ENCODE peak calls at places on chromosomes 12 and 14, in four cellular contexts. One of them, this sample, is unnamed.

GRCh38 chr14:103905861-103906456 is 22.3 kb upstream of the TDRD9 start:
- DNase-seq in ELF-1: peak; percentile 75
- DNase-seq in iris pigment epithelial cell: peak; percentile 11
- DNase-seq in hippocampal formation: no peak
- DNase-seq in this sample: no peak

GRCh38 chr12:123245678-123246077 is 12.4 kb downstream of the MTRFR start:
- DNase-seq in ELF-1: no peak
- DNase-seq in hippocampal formation: no peak
- DNase-seq in iris pigment epithelial cell: no peak
- DNase-seq in this sample: no peak

GRCh38 chr12:123062682-123063426 is 82.4 kb downstream of the ARL6IP4 start:
- DNase-seq in iris pigment epithelial cell: peak; percentile 86
- DNase-seq in hippocampal formation: no peak
- DNase-seq in ELF-1: no peak
- DNase-seq in this sample: no peak

GRCh38 chr14:100771121-100771800 is 44.6 kb downstream of the DLK1 start:
- DNase-seq in iris pigment epithelial cell: no peak
- DNase-seq in hippocampal formation: no peak
- DNase-seq in ELF-1: peak; percentile 72
- DNase-seq in this sample: no peak

GRCh38 chr12:86117711-86118110 is 138.5 kb downstream of the MGAT4C start:
- DNase-seq in iris pigment epithelial cell: peak; percentile 16
- DNase-seq in ELF-1: no peak
- DNase-seq in hippocampal formation: no peak
- DNase-seq in this sample: no peak

GRCh38 chr12:14768823-14769405 is 34.4 kb downstream of the WBP11 start:
- DNase-seq in ELF-1: peak; percentile 73
- DNase-seq in iris pigment epithelial cell: peak; percentile 37
- DNase-seq in hippocampal formation: no peak
- DNase-seq in this sample: no peak

GRCh38 chr12:54231236-54231635 is 42.5 kb upstream of the SMUG1 start:
- DNase-seq in iris pigment epithelial cell: no peak
- DNase-seq in hippocampal formation: no peak
- DNase-seq in ELF-1: no peak
- DNase-seq in this sample: no peak

GRCh38 chr14:102187044-102187443 is 47.3 kb downstream of the WDR20 start:
- DNase-seq in hippocampal formation: no peak
- DNase-seq in ELF-1: no peak
- DNase-seq in iris pigment epithelial cell: peak; percentile 88
- DNase-seq in this sample: no peak

GRCh38 chr14:67837011-67837624 is 17.5 kb downstream of the RAD51B start:
- DNase-seq in iris pigment epithelial cell: peak; percentile 87
- DNase-seq in ELF-1: peak; percentile 19
- DNase-seq in hippocampal formation: no peak
- DNase-seq in this sample: no peak

GRCh38 chr12:93022603-93023340 is 93.7 kb upstream of the EEA1 start:
- DNase-seq in hippocampal formation: no peak
- DNase-seq in iris pigment epithelial cell: peak; percentile 45
- DNase-seq in ELF-1: no peak
- DNase-seq in this sample: no peak

GRCh38 chr12:31337952-31338351 is 12.0 kb upstream of the SINHCAF start:
- DNase-seq in iris pigment epithelial cell: no peak
- DNase-seq in ELF-1: no peak
- DNase-seq in hippocampal formation: no peak
- DNase-seq in this sample: no peak

GRCh38 chr12:101759396-101760047 is 20.3 kb upstream of the SYCP3 start:
- DNase-seq in iris pigment epithelial cell: peak; percentile 35
- DNase-seq in hippocampal formation: no peak
- DNase-seq in ELF-1: no peak
- DNase-seq in this sample: no peak

GRCh38 chr12:18690653-18691052 is 47.2 kb downstream of the PLCZ1 start:
- DNase-seq in iris pigment epithelial cell: peak; percentile 85
- DNase-seq in hippocampal formation: no peak
- DNase-seq in ELF-1: no peak
- DNase-seq in this sample: no peak

GRCh38 chr14:69263364-69263763 is 3.4 kb downstream of the GALNT16 start:
- DNase-seq in ELF-1: peak; percentile 24
- DNase-seq in hippocampal formation: no peak
- DNase-seq in iris pigment epithelial cell: peak; percentile 62
- DNase-seq in this sample: peak; percentile 51

GRCh38 chr14:88765130-88765529 is 27.6 kb downstream of the EML5 start:
- DNase-seq in ELF-1: no peak
- DNase-seq in iris pigment epithelial cell: peak; percentile 54
- DNase-seq in hippocampal formation: no peak
- DNase-seq in this sample: no peak

GRCh38 chr12:51174501-51174900 is 1.6 kb upstream of the TFCP2 start:
- DNase-seq in hippocampal formation: no peak
- DNase-seq in ELF-1: no peak
- DNase-seq in iris pigment epithelial cell: no peak
- DNase-seq in this sample: no peak

GRCh38 chr12:48813464-48814312 is 4.6 kb upstream of the CACNB3 start:
- DNase-seq in hippocampal formation: no peak
- DNase-seq in ELF-1: peak; percentile 85
- DNase-seq in iris pigment epithelial cell: peak; percentile 54
- DNase-seq in this sample: no peak

GRCh38 chr12:110536834-110537604 is 34.9 kb downstream of the RAD9B start:
- DNase-seq in ELF-1: no peak
- DNase-seq in iris pigment epithelial cell: no peak
- DNase-seq in hippocampal formation: no peak
- DNase-seq in this sample: no peak

GRCh38 chr14:71733210-71733883 is 198.9 kb upstream of the RGS6 start:
- DNase-seq in ELF-1: no peak
- DNase-seq in iris pigment epithelial cell: peak; percentile 81
- DNase-seq in hippocampal formation: no peak
- DNase-seq in this sample: no peak

GRCh38 chr14:56720703-56721426 is 89.4 kb downstream of the OTX2 start:
- DNase-seq in hippocampal formation: no peak
- DNase-seq in iris pigment epithelial cell: no peak
- DNase-seq in ELF-1: no peak
- DNase-seq in this sample: no peak

GRCh38 chr14:73743431-73743931 is 29.3 kb upstream of the PNMA1 start:
- DNase-seq in hippocampal formation: peak; percentile 46
- DNase-seq in iris pigment epithelial cell: no peak
- DNase-seq in ELF-1: no peak
- DNase-seq in this sample: peak; percentile 51

GRCh38 chr12:62191747-62192485 is 68.3 kb upstream of the USP15 start:
- DNase-seq in ELF-1: peak; percentile 35
- DNase-seq in iris pigment epithelial cell: peak; percentile 31
- DNase-seq in hippocampal formation: no peak
- DNase-seq in this sample: no peak

GRCh38 chr12:127107744-127108143 is 1159.2 kb upstream of the TMEM132C start:
- DNase-seq in ELF-1: no peak
- DNase-seq in hippocampal formation: no peak
- DNase-seq in iris pigment epithelial cell: no peak
- DNase-seq in this sample: no peak

GRCh38 chr12:124392991-124393790 is 98.3 kb downstream of the RFLNA start:
- DNase-seq in iris pigment epithelial cell: peak; percentile 50
- DNase-seq in ELF-1: peak; percentile 87
- DNase-seq in hippocampal formation: peak; percentile 83
- DNase-seq in this sample: peak; percentile 84

GRCh38 chr14:58805605-58806358 is 168.0 kb downstream of the DACT1 start:
- DNase-seq in iris pigment epithelial cell: peak; percentile 48
- DNase-seq in hippocampal formation: no peak
- DNase-seq in ELF-1: no peak
- DNase-seq in this sample: no peak

GRCh38 chr14:58722433-58722832 is 84.7 kb downstream of the DACT1 start:
- DNase-seq in ELF-1: no peak
- DNase-seq in hippocampal formation: no peak
- DNase-seq in iris pigment epithelial cell: peak; percentile 69
- DNase-seq in this sample: no peak

GRCh38 chr12:106747973-106748436 is 26.5 kb upstream of the RIC8B start:
- DNase-seq in iris pigment epithelial cell: no peak
- DNase-seq in hippocampal formation: no peak
- DNase-seq in ELF-1: no peak
- DNase-seq in this sample: no peak

GRCh38 chr14:31489680-31490079 is 1.8 kb upstream of the GPR33 start:
- DNase-seq in ELF-1: no peak
- DNase-seq in iris pigment epithelial cell: no peak
- DNase-seq in hippocampal formation: no peak
- DNase-seq in this sample: no peak

GRCh38 chr14:95700221-95700976 is 13.5 kb downstream of the TCL1A start:
- DNase-seq in iris pigment epithelial cell: no peak
- DNase-seq in hippocampal formation: no peak
- DNase-seq in ELF-1: no peak
- DNase-seq in this sample: no peak

GRCh38 chr14:100135784-100136183 is 23.7 kb downstream of the DEGS2 start:
- DNase-seq in hippocampal formation: no peak
- DNase-seq in iris pigment epithelial cell: no peak
- DNase-seq in ELF-1: no peak
- DNase-seq in this sample: no peak

GRCh38 chr12:130955238-130955816 is 1.6 kb downstream of the ADGRD1 start:
- DNase-seq in hippocampal formation: no peak
- DNase-seq in iris pigment epithelial cell: no peak
- DNase-seq in ELF-1: no peak
- DNase-seq in this sample: no peak

GRCh38 chr14:28661171-28661772 is 105.3 kb upstream of the FOXG1 start:
- DNase-seq in hippocampal formation: no peak
- DNase-seq in iris pigment epithelial cell: peak; percentile 95
- DNase-seq in ELF-1: peak; percentile 93
- DNase-seq in this sample: no peak

GRCh38 chr12:42766754-42767153 is 177.2 kb upstream of the PRICKLE1 start:
- DNase-seq in iris pigment epithelial cell: no peak
- DNase-seq in ELF-1: no peak
- DNase-seq in hippocampal formation: no peak
- DNase-seq in this sample: no peak

GRCh38 chr14:55084648-55085441 is 33.4 kb downstream of the MAPK1IP1L start:
- DNase-seq in hippocampal formation: no peak
- DNase-seq in iris pigment epithelial cell: no peak
- DNase-seq in ELF-1: no peak
- DNase-seq in this sample: no peak

This sample was measured in globus pallidus.